ENCODE peak calls at places on chromosomes 12 and 14, in seven cellular contexts. O is GM23248, A is hepatocyte, F is neural progenitor cell, T is HCT116, Y is MM.1S, P is PC-3. U is an unnamed sample.

GRCh38 chr12:19223018-19223417 is 93.5 kb downstream of the PLEKHA5 start:
- DNase-seq in O (peak), F (no peak), T (peak), Y (no peak), P (peak), A (no peak), U (peak)

GRCh38 chr12:108268397-108268796 is 70.7 kb downstream of the CMKLR1 start:
- DNase-seq in P (no peak), A (no peak), T (no peak), F (no peak), Y (peak), O (no peak), U (no peak)

GRCh38 chr12:75714462-75715322 is 203.3 kb upstream of the KRR1 start:
- DNase-seq in O (no peak), P (no peak), T (peak), Y (no peak), A (no peak), F (no peak), U (no peak)

GRCh38 chr12:124445121-124445718 is 122.2 kb downstream of the NCOR2 start:
- DNase-seq in Y (no peak), A (no peak), P (no peak), T (no peak), F (peak), O (no peak), U (no peak)

GRCh38 chr12:64457036-64457435 is 5.1 kb downstream of the TBK1 start:
- DNase-seq in F (no peak), T (no peak), P (no peak), O (peak), A (peak), Y (no peak), U (no peak)

GRCh38 chr12:50505945-50506344 is 1.2 kb downstream of the DIP2B start:
- DNase-seq in Y (no peak), O (peak), T (no peak), P (peak), F (peak), A (peak), U (no peak)

GRCh38 chr14:101583709-101584048 is 22.4 kb downstream of the DIO3 start:
- DNase-seq in F (no peak), Y (no peak), A (no peak), P (no peak), O (no peak), T (no peak), U (no peak)

GRCh38 chr14:29518335-29518734 is 409.3 kb downstream of the PRKD1 start:
- DNase-seq in Y (no peak), F (no peak), T (no peak), A (no peak), O (peak), P (peak), U (no peak)

GRCh38 chr12:65278576-65279386 is at the start of gene MSRB3:
- DNase-seq in O (peak), Y (peak), T (peak), P (peak), A (peak), F (peak), U (peak)

GRCh38 chr14:98234208-98234607 is 1037.8 kb downstream of the BCL11B start:
- DNase-seq in P (peak), A (no peak), Y (no peak), F (no peak), T (no peak), O (peak), U (no peak)

GRCh38 chr12:119594772-119595445 is 1.3 kb downstream of the TMEM233 start:
- DNase-seq in P (no peak), F (peak), Y (no peak), T (no peak), O (peak), A (no peak), U (peak)

GRCh38 chr12:108722992-108723766 is 8.1 kb downstream of the CORO1C start:
- DNase-seq in A (no peak), P (peak), Y (no peak), O (peak), F (no peak), T (no peak), U (no peak)

GRCh38 chr12:91274886-91275285 is 92.3 kb upstream of the DCN start:
- DNase-seq in Y (no peak), A (peak), F (peak), P (no peak), O (peak), T (no peak), U (peak)

GRCh38 chr14:26820578-26820977 is 222.7 kb upstream of the NOVA1 start:
- DNase-seq in O (no peak), F (no peak), T (no peak), P (peak), A (no peak), Y (no peak), U (no peak)

GRCh38 chr12:8837291-8837690 is 14.9 kb downstream of the A2ML1 start:
- DNase-seq in Y (no peak), O (no peak), P (no peak), F (no peak), T (no peak), A (no peak), U (no peak)

GRCh38 chr12:3655331-3655900 is 97.5 kb downstream of the CRACR2A start:
- DNase-seq in T (no peak), Y (no peak), F (peak), A (no peak), P (peak), O (peak), U (peak)

GRCh38 chr12:14955876-14956811 is 5.3 kb downstream of the ARHGDIB start:
- DNase-seq in F (no peak), O (no peak), T (no peak), A (no peak), P (no peak), Y (peak), U (no peak)

GRCh38 chr12:84995646-84996045 is 40.4 kb downstream of the TSPAN19 start:
- DNase-seq in Y (no peak), P (peak), T (no peak), A (no peak), F (no peak), O (no peak), U (no peak)

GRCh38 chr12:30440826-30441602 is 254.7 kb downstream of the IPO8 start:
- DNase-seq in A (peak), Y (no peak), P (peak), F (peak), T (peak), O (peak), U (peak)

GRCh38 chr12:121438905-121439304 is 39.0 kb downstream of the RNF34 start:
- DNase-seq in Y (no peak), F (no peak), A (no peak), O (no peak), T (no peak), P (no peak), U (no peak)

GRCh38 chr12:57632898-57633825 is at the start of gene B4GALNT1:
- DNase-seq in P (peak), T (peak), A (peak), O (peak), Y (peak), F (peak), U (peak)

GRCh38 chr14:44732144-44732543 is 225.1 kb upstream of the FSCB start:
- DNase-seq in F (no peak), A (no peak), P (no peak), Y (no peak), T (no peak), O (no peak), U (no peak)

GRCh38 chr14:92502541-92503286 is 10.9 kb upstream of the RIN3 start:
- DNase-seq in T (no peak), P (no peak), A (no peak), Y (no peak), F (no peak), O (no peak), U (no peak)

GRCh38 chr14:61296151-61296550 is 15.0 kb upstream of the TMEM30B start:
- DNase-seq in A (no peak), P (no peak), T (no peak), O (no peak), Y (no peak), F (peak), U (no peak)

GRCh38 chr12:20429876-20430275 is 61.5 kb downstream of the PDE3A start:
- DNase-seq in A (no peak), F (no peak), Y (no peak), P (no peak), T (no peak), O (no peak), U (no peak)

GRCh38 chr14:86570371-86570770 is 1040.4 kb downstream of the FLRT2 start:
- DNase-seq in A (no peak), T (no peak), P (no peak), O (no peak), F (no peak), Y (no peak), U (no peak)

GRCh38 chr14:105207996-105208737 is 27.1 kb upstream of the NUDT14 start:
- DNase-seq in P (no peak), F (no peak), Y (no peak), A (no peak), O (no peak), T (no peak), U (no peak)

GRCh38 chr14:103546651-103547454 is 15.6 kb downstream of the BAG5 start:
- DNase-seq in F (peak), A (peak), P (peak), O (peak), T (peak), Y (peak), U (peak)

GRCh38 chr14:97697772-97698171 is 900.6 kb downstream of the VRK1 start:
- DNase-seq in A (no peak), T (no peak), O (no peak), Y (peak), F (no peak), P (no peak), U (no peak)

GRCh38 chr14:71996615-71997014 is 64.4 kb downstream of the RGS6 start:
- DNase-seq in A (no peak), F (no peak), Y (no peak), O (no peak), P (no peak), T (no peak), U (no peak)

GRCh38 chr12:106387847-106388246 is 30.3 kb downstream of the POLR3B start:
- DNase-seq in O (no peak), F (no peak), T (no peak), Y (no peak), A (no peak), P (no peak), U (no peak)

GRCh38 chr12:13474381-13474780 is 277.9 kb downstream of the EMP1 start:
- DNase-seq in P (no peak), T (no peak), A (no peak), Y (no peak), O (no peak), F (no peak), U (no peak)

GRCh38 chr14:94423465-94424056 is 29.0 kb downstream of the SERPINA11 start:
- DNase-seq in O (peak), A (peak), P (peak), T (peak), F (peak), Y (peak), U (peak)

GRCh38 chr12:25459541-25459951 is 93.5 kb downstream of the LMNTD1 start:
- DNase-seq in O (no peak), Y (no peak), P (no peak), F (no peak), T (no peak), A (no peak), U (no peak)

GRCh38 chr14:68157971-68158371 is 338.4 kb downstream of the RAD51B start:
- DNase-seq in Y (no peak), P (peak), F (no peak), T (no peak), A (no peak), O (peak), U (no peak)

GRCh38 chr12:124685689-124685993 is 118.2 kb upstream of the NCOR2 start:
- DNase-seq in O (peak), Y (no peak), F (no peak), T (no peak), A (no peak), P (no peak), U (no peak)

GRCh38 chr14:75298187-75298985 is 19.8 kb downstream of the FOS start:
- DNase-seq in O (no peak), F (no peak), Y (no peak), P (no peak), T (no peak), A (no peak), U (no peak)

GRCh38 chr12:57604454-57605307 is at the start of gene DTX3:
- DNase-seq in F (peak), O (peak), T (no peak), A (peak), P (no peak), Y (peak), U (peak)

GRCh38 chr14:75979071-75979571 is 2.7 kb downstream of the TGFB3 start:
- DNase-seq in F (peak), O (peak), Y (no peak), P (peak), A (peak), T (no peak), U (peak)

DNA sequence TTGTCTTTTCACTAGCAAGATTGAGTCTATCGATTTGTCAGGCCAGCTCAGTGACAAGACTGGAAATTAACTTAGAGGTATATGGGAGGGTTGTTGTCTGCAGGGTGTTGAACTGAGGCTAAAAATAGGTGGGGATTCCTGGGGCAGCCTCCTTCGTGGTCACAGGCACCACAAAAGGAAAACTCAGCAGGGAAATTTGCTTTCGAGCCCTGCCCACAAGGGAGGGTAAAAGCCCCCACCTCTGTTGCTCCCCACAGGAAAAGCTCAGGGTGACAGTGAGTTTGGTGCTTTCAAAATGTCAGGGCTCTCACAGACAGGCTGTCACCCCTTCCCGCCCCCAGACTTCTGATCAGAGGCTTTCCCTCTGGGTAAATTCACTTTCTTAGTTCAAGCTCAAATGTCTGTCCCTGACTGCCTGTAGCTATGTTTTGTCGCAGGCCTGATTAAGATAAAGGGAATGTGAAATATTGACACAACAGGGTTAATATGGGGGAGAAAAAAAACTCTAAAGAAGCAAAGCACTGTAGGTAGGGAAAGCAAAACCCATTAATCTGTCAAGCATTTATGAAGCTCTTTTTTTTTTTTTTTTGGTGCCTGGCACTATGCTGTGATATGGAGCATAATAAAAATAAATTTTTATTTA is 11.7 kb upstream of the NFKBIA start:
- DNase-seq in P (peak), T (no peak), F (no peak), A (no peak), Y (peak), O (no peak), U (no peak)
- H2AFZ ChIP-seq in P (peak), T (no peak), F (no peak), A (no peak), Y (no peak), O (peak), U (peak)

GRCh38 chr14:32212833-32213232 is 9.8 kb upstream of the RNU6-8 start:
- DNase-seq in P (no peak), A (no peak), F (no peak), Y (no peak), O (no peak), T (no peak), U (no peak)
- TF ChIP-seq EZH2 in P (no peak), A (no peak), F (no peak), Y (no peak), O (no peak), T (no peak), U (no peak)

GRCh38 chr14:55451398-55451797 is 11.0 kb upstream of the TBPL2 start:
- DNase-seq in T (no peak), O (peak), Y (no peak), A (no peak), F (no peak), P (peak), U (no peak)

GRCh38 chr14:55450987-55451386 is 10.6 kb upstream of the TBPL2 start:
- DNase-seq in F (no peak), Y (no peak), P (no peak), T (no peak), A (no peak), O (no peak), U (no peak)

GRCh38 chr14:55450539-55450938 is 10.1 kb upstream of the TBPL2 start:
- DNase-seq in Y (no peak), A (no peak), T (no peak), P (no peak), O (no peak), F (no peak), U (peak)

GRCh38 chr14:55449116-55449515 is 8.7 kb upstream of the TBPL2 start:
- DNase-seq in A (no peak), Y (no peak), P (no peak), F (no peak), O (no peak), T (no peak), U (no peak)

DNA sequence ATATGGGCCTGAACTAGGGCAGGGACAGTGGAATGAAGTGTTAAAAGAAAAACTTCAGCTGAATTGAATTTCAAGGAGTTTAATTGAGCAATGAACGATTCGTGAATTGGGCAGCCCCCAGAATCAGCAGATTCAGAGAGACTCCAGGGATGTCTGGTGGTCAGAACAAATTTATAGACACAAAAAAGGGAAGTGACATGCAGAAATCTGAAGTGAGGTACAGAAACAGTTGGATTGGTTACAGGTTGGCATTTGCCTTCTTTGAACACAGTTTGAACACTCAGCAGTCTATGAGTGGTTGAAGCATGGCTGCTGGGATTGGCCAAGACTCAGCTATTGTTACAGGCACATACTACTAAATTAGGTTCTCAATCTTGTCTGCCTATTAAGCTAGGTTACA is 9.7 kb upstream of the TBPL2 start:
- DNase-seq in F (no peak), P (no peak), T (no peak), Y (no peak), O (no peak), A (no peak), U (no peak)
- TF ChIP-seq EZH2phosphoT487 in F (no peak), P (no peak), T (no peak), Y (no peak), O (no peak), A (no peak), U (no peak)

DNA sequence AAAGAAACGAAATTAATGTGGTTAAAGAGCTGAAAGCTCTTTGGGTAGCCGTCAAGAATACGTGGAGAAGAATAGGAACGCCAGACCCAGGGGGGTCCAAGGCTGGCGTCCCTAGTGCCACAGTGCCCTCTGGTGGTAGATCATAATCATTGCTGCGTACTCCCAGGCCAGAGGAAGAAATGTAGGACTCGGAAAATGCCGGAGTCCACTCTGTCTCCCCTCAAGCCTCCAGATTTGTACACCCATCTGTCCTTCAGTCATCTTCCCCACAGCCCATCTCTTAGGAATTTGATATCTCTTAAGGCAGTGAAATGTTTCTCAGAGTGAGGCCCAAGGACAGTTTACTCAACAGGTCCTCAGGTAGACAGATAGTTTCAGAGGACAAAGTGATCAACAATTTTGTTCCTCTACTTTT is 25.4 kb upstream of the PLEKHG6 start:
- DNase-seq in T (no peak), F (peak), A (peak), P (peak), O (peak), Y (peak), U (peak)
- H2AFZ ChIP-seq in T (peak), F (peak), A (no peak), P (peak), O (peak), Y (peak), U (no peak)

GRCh38 chr12:114674201-114675047 is 9.6 kb downstream of the TBX3 start:
- DNase-seq in T (no peak), F (peak), Y (no peak), P (peak), O (no peak), A (peak), U (peak)
- TF ChIP-seq EZH2 in T (no peak), F (peak), Y (no peak), P (no peak), O (no peak), A (no peak), U (peak)

DNA sequence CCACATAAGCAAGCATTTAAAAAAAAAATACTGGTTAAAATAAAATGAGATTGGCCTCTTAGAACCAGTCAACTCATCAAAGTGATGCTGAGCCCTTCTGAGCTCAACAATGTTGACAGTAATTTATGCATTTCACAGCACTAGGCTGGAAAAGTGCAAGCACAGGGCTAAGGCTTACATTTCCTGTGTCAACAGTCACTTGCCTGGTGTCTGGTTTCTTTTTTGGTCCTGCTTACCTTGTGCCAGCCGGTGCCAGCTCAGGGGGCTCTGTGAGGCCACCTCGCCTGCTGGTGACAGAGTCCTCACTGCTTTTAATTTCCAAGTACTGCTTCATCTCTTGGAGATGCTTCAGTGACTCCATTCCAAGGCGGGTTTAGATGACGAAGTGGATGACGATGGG is 53.1 kb upstream of the KCNA1 start:
- DNase-seq in T (no peak), Y (peak), F (no peak), A (no peak), O (no peak), P (no peak), U (no peak)
- TF ChIP-seq EZH2phosphoT487 in T (no peak), Y (no peak), F (no peak), A (no peak), O (no peak), P (no peak), U (no peak)

U was measured in GM23338.